ENCODE peak calls at places on chromosomes 13 and 19, in ten cellular contexts. T is left ventricle myocardium inferior, R is dorsolateral prefrontal cortex, V is tibial nerve, A is MM.1S, Z is WERI-Rb-1, M is transverse colon, L is lung, K is ascending aorta, S is adrenal gland. O is an unnamed sample.

GRCh38 chr13:109012115-109012514 is 382.7 kb downstream of the MYO16 start:
- DNase-seq in V (no peak), K (no peak), T (no peak), Z (no peak), M (no peak), S (no peak), A (no peak), L (no peak), R (no peak), O (no peak)

GRCh38 chr13:30982506-30982905 is 50.0 kb downstream of the TEX26 start:
- DNase-seq in Z (no peak), M (no peak), K (no peak), L (no peak), T (no peak), R (no peak), V (no peak), S (no peak), A (no peak), O (no peak)

GRCh38 chr13:29067306-29067945 is 247.3 kb downstream of the MTUS2 start:
- DNase-seq in S (no peak), R (no peak), L (no peak), T (no peak), A (no peak), M (no peak), V (no peak), K (no peak), Z (no peak), O (no peak)

GRCh38 chr19:2902590-2903218 is 2.0 kb downstream of the ZNF57 start:
- DNase-seq in M (no peak), Z (no peak), L (no peak), R (no peak), T (no peak), V (no peak), A (no peak), K (no peak), S (no peak), O (no peak)

GRCh38 chr13:30752201-30752797 is 17.0 kb downstream of the ALOX5AP start:
- DNase-seq in M (no peak), A (no peak), T (peak), Z (peak), L (no peak), S (peak), K (no peak), V (no peak), R (no peak), O (peak)

GRCh38 chr19:14502334-14503092 is 6.6 kb upstream of the GIPC1 start:
- DNase-seq in M (no peak), R (no peak), S (no peak), A (no peak), V (no peak), K (no peak), Z (no peak), L (no peak), T (no peak), O (no peak)

GRCh38 chr19:54388001-54388802 is 23.5 kb upstream of the LAIR1 start:
- DNase-seq in V (no peak), Z (peak), A (peak), T (peak), S (no peak), K (no peak), M (peak), R (no peak), L (no peak), O (no peak)

GRCh38 chr19:2575734-2576481 is 100.0 kb downstream of the GADD45B start:
- DNase-seq in L (no peak), K (peak), R (no peak), S (no peak), M (peak), A (no peak), Z (no peak), V (peak), T (peak), O (peak)

GRCh38 chr19:11489378-11489777 is 8.5 kb upstream of the ELAVL3 start:
- DNase-seq in A (no peak), M (no peak), R (no peak), L (no peak), S (no peak), Z (no peak), K (no peak), V (no peak), T (no peak), O (no peak)

GRCh38 chr19:29485293-29485692 is 40.5 kb upstream of the VSTM2B start:
- DNase-seq in A (no peak), K (no peak), M (no peak), V (no peak), Z (no peak), R (no peak), S (no peak), T (no peak), L (peak), O (peak)

GRCh38 chr19:51026554-51026831 is at the start of gene KLK11:
- DNase-seq in A (no peak), M (no peak), K (no peak), L (no peak), R (no peak), T (no peak), Z (no peak), S (no peak), V (no peak), O (peak)

GRCh38 chr19:31733591-31733990 is 384.4 kb upstream of the TSHZ3 start:
- DNase-seq in K (no peak), T (no peak), R (no peak), A (no peak), V (no peak), L (peak), S (no peak), M (no peak), Z (no peak), O (no peak)

GRCh38 chr13:99797716-99798115 is 173.9 kb downstream of the ZIC5 start:
- DNase-seq in V (no peak), T (no peak), M (no peak), S (no peak), R (no peak), K (no peak), L (no peak), A (no peak), Z (no peak), O (no peak)

GRCh38 chr13:97226013-97226412 is 3.9 kb downstream of the MBNL2 start:
- DNase-seq in T (no peak), K (no peak), A (peak), S (no peak), V (no peak), Z (no peak), L (no peak), M (no peak), R (no peak), O (no peak)

GRCh38 chr13:32019612-32020233 is 11.9 kb upstream of the FRY start:
- DNase-seq in S (peak), L (no peak), A (peak), V (peak), R (peak), K (no peak), Z (peak), M (peak), T (no peak), O (no peak)

GRCh38 chr19:48739835-48740704 is at the start of gene RASIP1:
- DNase-seq in Z (no peak), K (no peak), S (no peak), V (no peak), A (no peak), M (no peak), L (peak), T (peak), R (no peak), O (no peak)
- H3K4me3 ChIP-seq in Z (peak), K (peak), S (no peak), V (peak), A (no peak), M (no peak), L (peak), T (peak), R (peak), O (peak)

GRCh38 chr13:84645196-84646071 is 763.2 kb upstream of the SLITRK1 start:
- DNase-seq in A (no peak), K (no peak), V (no peak), R (no peak), S (no peak), T (no peak), Z (peak), M (no peak), L (no peak), O (no peak)
- TF ChIP-seq CTCF in A (peak), K (no peak), V (no peak), R (no peak), S (no peak), T (no peak), Z (peak), M (no peak), L (no peak), O (no peak)

GRCh38 chr13:95099541-95099940 is 201.7 kb downstream of the ABCC4 start:
- DNase-seq in A (no peak), K (no peak), Z (no peak), V (no peak), L (no peak), M (no peak), R (no peak), T (no peak), S (no peak), O (no peak)
- H3K27ac ChIP-seq in A (no peak), K (no peak), Z (no peak), V (no peak), L (no peak), M (no peak), R (no peak), T (no peak), S (no peak), O (no peak)

GRCh38 chr13:24118576-24118975 is 41.9 kb upstream of the SPATA13 start:
- DNase-seq in M (no peak), S (no peak), L (no peak), K (no peak), T (no peak), A (no peak), V (no peak), R (no peak), Z (no peak), O (no peak)
- H3K4me3 ChIP-seq in M (no peak), S (no peak), L (no peak), K (no peak), T (no peak), A (no peak), V (no peak), R (no peak), Z (no peak), O (no peak)

DNA sequence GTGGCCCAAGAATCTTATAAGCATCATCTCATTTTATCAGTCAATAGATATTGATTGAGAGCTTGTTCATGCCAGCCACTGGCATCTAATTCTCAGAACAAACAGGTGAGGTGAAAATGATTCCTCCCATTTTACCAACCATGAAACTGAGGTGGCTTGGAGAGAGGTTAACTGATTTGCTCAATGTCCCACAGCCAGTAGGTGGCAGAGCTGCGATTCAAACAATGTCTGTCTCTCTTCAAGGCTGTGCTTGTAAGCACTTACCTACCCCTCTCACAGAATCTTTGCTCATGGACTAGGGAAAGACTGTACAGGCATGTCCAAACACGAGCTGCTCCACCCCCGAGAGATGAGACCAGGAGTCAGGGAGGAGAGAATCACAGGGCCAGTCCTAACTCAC is 21.5 kb upstream of the GSX1 start:
- DNase-seq in R (no peak), K (no peak), L (no peak), V (no peak), M (peak), S (no peak), T (no peak), Z (peak), A (peak), O (no peak)
- TF ChIP-seq CTCF in R (peak), K (no peak), L (peak), V (no peak), M (peak), S (no peak), T (peak), Z (peak), A (peak), O (no peak)

DNA sequence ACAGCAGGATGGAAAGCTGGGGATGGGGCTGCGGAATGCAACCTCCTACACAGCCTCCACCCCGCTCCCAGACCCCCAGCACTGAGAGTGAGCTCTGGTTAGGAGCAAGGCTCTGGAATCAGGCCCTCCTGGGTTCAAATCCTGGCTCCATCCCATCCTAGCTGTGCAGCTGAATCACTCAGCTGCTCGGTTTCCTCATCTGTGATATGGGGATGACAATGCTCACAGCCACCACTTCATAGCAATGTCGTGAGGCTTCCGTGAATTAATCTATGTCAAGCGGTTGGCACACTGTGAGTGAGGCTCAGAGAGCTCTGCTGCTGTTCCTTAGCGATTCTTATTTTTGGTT is 538 bp downstream of the ACP7 start:
- DNase-seq in K (no peak), S (no peak), M (no peak), A (no peak), L (no peak), R (no peak), T (no peak), Z (no peak), V (no peak), O (no peak)
- H3K27ac ChIP-seq in K (no peak), S (no peak), M (no peak), A (no peak), L (no peak), R (peak), T (no peak), Z (no peak), V (peak), O (no peak)

GRCh38 chr13:24680921-24681585 is 845 bp downstream of the ATP12A start:
- DNase-seq in V (no peak), Z (no peak), K (no peak), A (no peak), L (no peak), T (no peak), R (no peak), M (no peak), S (no peak), O (no peak)
- H3K4me3 ChIP-seq in V (no peak), Z (no peak), K (peak), A (peak), L (no peak), T (peak), R (peak), M (no peak), S (no peak), O (peak)